ENCODE peak calls at places on chromosomes 2 and 18, in eight cellular contexts. D is Karpas-422; Q is GM04503; C is naive thymus-derived CD8-positive, alpha-beta T cell; L is NCI-H1092 treated with DMSO at 0.1 percent for 48 hours; B is hypothalamus; V is nephron progenitor cell; O is stimulated activated CD4-positive, alpha-beta T cell treated with anti-CD3 and anti-CD28 coated beads, TNF-alpha, amount 100 ng/mL, for 1 hour. I is an unnamed sample.

GRCh38 chr2:223560704-223561435 is 41.3 kb downstream of the SCG2 start:
- DNase-seq in B (no peak), D (no peak), V (no peak), L (peak; percentile 80), C (no peak), Q (no peak), O (no peak), I (no peak)

GRCh38 chr2:195388024-195388423 is 269.0 kb upstream of the SLC39A10 start:
- DNase-seq in B (no peak), V (no peak), O (no peak), Q (no peak), C (no peak), D (peak; percentile 91), L (no peak), I (no peak)

GRCh38 chr2:18814387-18814786 is 225.0 kb upstream of the NT5C1B start:
- DNase-seq in V (no peak), O (no peak), Q (no peak), L (no peak), D (no peak), B (no peak), C (no peak), I (peak; percentile 19)

GRCh38 chr18:33128581-33128980 is 311.9 kb downstream of the CCDC178 start:
- DNase-seq in L (no peak), Q (no peak), C (no peak), O (no peak), B (no peak), D (no peak), V (no peak), I (no peak)

GRCh38 chr2:144942516-144943256 is 422.8 kb upstream of the ZEB2 start:
- DNase-seq in O (no peak), B (no peak), D (peak; percentile 43), C (no peak), Q (no peak), L (no peak), V (no peak), I (no peak)

GRCh38 chr18:55321268-55322175 is 266.5 kb downstream of the TCF4 start:
- DNase-seq in Q (peak; percentile 64), L (peak; percentile 95), C (no peak), V (peak; percentile 87), O (no peak), D (peak; percentile 91), B (peak; percentile 89), I (no peak)

GRCh38 chr2:182649316-182649715 is 66.7 kb upstream of the DNAJC10 start:
- DNase-seq in D (peak; percentile 65), C (no peak), B (peak; percentile 9), Q (no peak), L (peak; percentile 49), O (no peak), V (peak; percentile 21), I (no peak)

GRCh38 chr2:201827621-201828020 is 21.3 kb downstream of the CDK15 start:
- DNase-seq in L (no peak), O (no peak), Q (no peak), V (no peak), D (no peak), B (no peak), C (no peak), I (no peak)

GRCh38 chr18:48819276-48819675 is 131.5 kb downstream of the SMAD7 start:
- DNase-seq in C (no peak), Q (no peak), O (no peak), V (no peak), L (no peak), D (no peak), B (no peak), I (no peak)

GRCh38 chr2:38978908-38979307 is 89.2 kb downstream of the ARHGEF33 start:
- DNase-seq in C (no peak), V (no peak), Q (no peak), B (no peak), L (no peak), O (no peak), D (no peak), I (no peak)

GRCh38 chr2:184174493-184175112 is 423.7 kb upstream of the ZNF804A start:
- DNase-seq in L (no peak), D (no peak), V (no peak), C (no peak), B (no peak), Q (no peak), O (no peak), I (no peak)

GRCh38 chr18:66729459-66730239 is 125.8 kb upstream of the CDH19 start:
- DNase-seq in B (no peak), L (no peak), Q (no peak), O (no peak), V (no peak), C (no peak), D (no peak), I (no peak)

I was measured in kidney epithelial cell.